ENCODE peak calls at places on chromosome 4, in nine cellular contexts. R is Peyer's patch; F is body of pancreas; U is GM23248; V is right cardiac atrium; K is trophoblast cell; E is endothelial cell of umbilical vein; O is effector memory CD4-positive, alpha-beta T cell; W is adrenal gland. A is an unnamed sample.

GRCh38 chr4:122658818-122659295 is 38.0 kb upstream of the IL21 start:
- DNase-seq in O (no peak), W (no peak), E (no peak), R (no peak), K (no peak), V (no peak), F (no peak), U (no peak), A (no peak)

GRCh38 chr4:72119946-72120345 is 88.1 kb downstream of the NPFFR2 start:
- DNase-seq in W (no peak), U (no peak), V (no peak), O (no peak), F (no peak), R (no peak), E (no peak), K (no peak), A (no peak)

GRCh38 chr4:80228460-80228859 is 31.2 kb downstream of the PRDM8 start:
- DNase-seq in R (no peak), E (no peak), O (no peak), U (no peak), F (no peak), W (no peak), V (no peak), K (no peak), A (no peak)

GRCh38 chr4:178306565-178306964 is 864.3 kb upstream of the AGA start:
- DNase-seq in V (no peak), R (no peak), O (no peak), K (no peak), F (no peak), E (no peak), W (no peak), U (no peak), A (no peak)

GRCh38 chr4:177367336-177367735 is 57.7 kb downstream of the NEIL3 start:
- DNase-seq in W (no peak), U (peak; percentile 41), V (no peak), R (no peak), K (no peak), F (no peak), E (no peak), O (no peak), A (no peak)

GRCh38 chr4:159227378-159227777 is 124.5 kb downstream of the RAPGEF2 start:
- DNase-seq in K (no peak), E (no peak), F (no peak), O (no peak), U (peak; percentile 17), R (no peak), W (no peak), V (no peak), A (no peak)

GRCh38 chr4:87497141-87497540 is 32.0 kb downstream of the SPARCL1 start:
- DNase-seq in E (no peak), F (no peak), O (no peak), V (no peak), K (peak; percentile 9), W (no peak), U (no peak), R (no peak), A (no peak)

GRCh38 chr4:90002406-90003040 is 107.9 kb downstream of the MMRN1 start:
- DNase-seq in E (peak; percentile 6), U (no peak), O (no peak), W (no peak), F (no peak), R (no peak), K (no peak), V (no peak), A (no peak)

GRCh38 chr4:48683784-48684666 is 96.1 kb downstream of the FRYL start:
- DNase-seq in E (peak; percentile 31), W (no peak), O (no peak), R (no peak), U (no peak), F (no peak), V (no peak), K (no peak), A (no peak)

GRCh38 chr4:54091637-54092404 is 8.1 kb upstream of the GSX2 start:
- DNase-seq in R (peak; percentile 64), K (peak; percentile 51), V (peak; percentile 90), E (peak; percentile 81), F (peak; percentile 80), W (peak; percentile 79), O (peak; percentile 47), U (peak; percentile 85), A (peak; percentile 83)

GRCh38 chr4:19508442-19508841 is 743.3 kb upstream of the SLIT2 start:
- DNase-seq in U (no peak), O (no peak), K (no peak), V (no peak), F (no peak), E (peak; percentile 71), W (no peak), R (no peak), A (no peak)

GRCh38 chr4:55312491-55313101 is 33.4 kb upstream of the SRD5A3 start:
- DNase-seq in U (peak; percentile 79), V (peak; percentile 32), K (peak; percentile 41), R (peak; percentile 18), F (peak; percentile 54), E (peak; percentile 63), O (no peak), W (peak; percentile 45), A (peak; percentile 36)

GRCh38 chr4:6062133-6062532 is 43.9 kb upstream of the C4orf50 start:
- DNase-seq in F (no peak), O (no peak), R (no peak), V (no peak), U (no peak), W (no peak), K (no peak), E (no peak), A (no peak)

GRCh38 chr4:83207497-83208105 is 77.0 kb downstream of the COQ2 start:
- DNase-seq in O (no peak), F (no peak), V (no peak), K (peak; percentile 86), W (no peak), R (no peak), E (peak; percentile 51), U (peak; percentile 18), A (peak; percentile 74)

DNA sequence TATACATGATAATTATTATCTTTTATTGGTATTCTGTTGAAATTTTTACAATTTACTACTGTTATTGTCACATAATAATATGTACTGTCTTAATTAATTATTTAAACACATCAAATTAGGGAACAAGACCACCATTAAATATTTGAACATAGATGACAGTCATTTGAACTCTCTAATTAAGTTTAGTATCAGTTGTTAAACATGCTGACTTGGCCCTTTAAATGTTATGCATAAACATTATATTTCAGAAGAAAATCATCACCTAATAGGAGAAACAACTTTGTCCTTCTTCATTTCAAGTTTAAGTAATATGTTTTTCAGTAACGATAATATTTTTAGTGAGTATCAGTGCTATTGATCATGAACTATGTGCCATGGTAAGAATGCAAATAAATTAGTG is 623.5 kb upstream of the GNPDA2 start:
- DNase-seq in E (no peak), U (no peak), V (no peak), R (no peak), K (no peak), F (no peak), W (no peak), O (no peak), A (no peak)
- H3K4me3 ChIP-seq in E (no peak overlapping the region), U (no peak overlapping the region), V (no peak overlapping the region), R (no peak overlapping the region), K (no peak overlapping the region), F (no peak overlapping the region), W (peak overlapping the region; percentile 50), O (no peak overlapping the region), A (no peak overlapping the region)

GRCh38 chr4:111208970-111209369 is 586.1 kb upstream of the PITX2 start:
- DNase-seq in U (no peak), E (no peak), O (no peak), K (peak; percentile 11), R (no peak), V (no peak), F (no peak), W (no peak), A (no peak)
- H3K27ac ChIP-seq in U (no peak overlapping the region), E (no peak overlapping the region), O (no peak overlapping the region), K (no peak overlapping the region), R (no peak overlapping the region), V (no peak overlapping the region), F (no peak overlapping the region), W (no peak overlapping the region), A (no peak overlapping the region)

DNA sequence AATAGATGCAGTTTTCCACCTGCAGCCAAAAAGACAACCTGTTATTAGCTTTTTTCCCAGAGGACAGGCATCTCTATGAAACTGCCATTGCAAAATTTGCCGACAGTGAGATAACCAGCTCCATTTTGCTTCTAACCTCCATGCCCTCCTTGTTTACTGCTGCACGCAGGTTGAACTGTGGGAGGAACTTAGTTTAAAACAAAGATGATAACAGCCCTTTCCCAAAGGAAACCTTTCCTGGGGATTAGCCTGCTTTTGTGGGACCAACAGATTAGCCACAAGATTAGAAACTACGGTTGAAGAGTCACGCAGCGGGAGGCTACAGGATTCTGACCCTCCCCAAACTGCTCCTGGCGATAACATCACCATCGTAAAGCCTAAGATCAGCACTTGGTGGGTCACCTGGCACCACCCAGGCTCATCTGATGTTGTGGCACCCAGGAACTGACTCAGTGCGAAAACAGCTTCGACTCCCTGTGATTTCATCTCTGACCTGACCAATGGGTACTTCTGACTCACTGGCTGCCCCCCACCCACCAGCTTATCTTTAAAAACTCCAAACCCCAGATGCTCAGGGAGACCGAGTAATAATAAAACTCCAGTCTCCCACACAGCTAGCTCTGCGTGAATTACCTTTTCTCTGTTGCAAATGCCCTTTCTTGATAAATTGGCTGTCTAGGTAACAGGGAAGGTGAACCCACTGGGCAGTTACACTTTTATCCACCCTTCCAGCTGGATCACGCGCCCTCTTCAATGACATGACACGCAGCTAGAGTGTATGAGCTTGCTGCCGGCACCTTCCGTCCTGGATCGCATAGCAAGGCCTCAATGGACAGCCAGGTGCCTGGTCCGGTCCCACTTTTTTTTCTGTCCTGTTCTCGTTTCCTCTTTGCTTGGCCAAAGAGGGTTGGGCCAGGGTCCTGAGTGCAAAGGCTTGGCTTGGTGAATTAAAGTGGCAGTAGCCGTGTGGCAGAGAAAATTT is 27.2 kb downstream of the NOP14 start:
- DNase-seq in U (peak; percentile 32), E (no peak), W (peak; percentile 7), R (no peak), F (peak; percentile 19), O (peak; percentile 56), K (no peak), V (no peak), A (no peak)
- H3K4me3 ChIP-seq in U (peak overlapping the region; percentile 80), E (peak overlapping the region; percentile 69), W (peak overlapping the region; percentile 98), R (no peak overlapping the region), F (peak overlapping the region; percentile 87), O (peak overlapping the region; percentile 97), K (no peak overlapping the region), V (peak overlapping the region; percentile 81), A (peak overlapping the region; percentile 94)

GRCh38 chr4:4344915-4345527 is 41.9 kb upstream of the NSG1 start:
- DNase-seq in W (no peak), R (peak; percentile 71), E (no peak), F (no peak), V (no peak), O (no peak), U (no peak), K (no peak), A (no peak)

GRCh38 chr4:4339504-4340085 is 47.3 kb upstream of the NSG1 start:
- DNase-seq in K (no peak), R (no peak), O (no peak), E (no peak), F (no peak), W (no peak), V (peak; percentile 32), U (peak; percentile 4), A (no peak)

GRCh38 chr4:4338632-4339031 is 48.3 kb upstream of the NSG1 start:
- DNase-seq in K (no peak), U (no peak), O (no peak), V (no peak), R (no peak), F (no peak), E (no peak), W (no peak), A (no peak)

GRCh38 chr4:4343038-4343437 is 43.9 kb upstream of the NSG1 start:
- DNase-seq in R (no peak), K (no peak), W (no peak), E (no peak), V (no peak), F (no peak), O (no peak), U (no peak), A (no peak)

GRCh38 chr4:4341861-4342650 is 44.8 kb upstream of the NSG1 start:
- DNase-seq in E (no peak), F (no peak), V (no peak), K (no peak), R (no peak), U (no peak), O (no peak), W (no peak), A (no peak)
- H3K27ac ChIP-seq in E (no peak overlapping the region), F (no peak overlapping the region), V (no peak overlapping the region), K (no peak overlapping the region), R (no peak overlapping the region), U (no peak overlapping the region), O (no peak overlapping the region), W (no peak overlapping the region), A (no peak overlapping the region)